ENCODE peak calls at places on chromosomes 1 and 21, in nine cellular contexts. One of them, this sample, is unnamed.

GRCh38 chr1:184792450-184792969 is 37.9 kb upstream of the EDEM3 start:
- DNase-seq in stomach: peak
- DNase-seq in prostate gland: peak
- DNase-seq in K562: no peak
- DNase-seq in esophagus muscularis mucosa: peak
- DNase-seq in breast epithelium: no peak
- DNase-seq in transverse colon: peak
- DNase-seq in HCT116: peak
- DNase-seq in endothelial cell of umbilical vein: peak
- DNase-seq in this sample: peak

GRCh38 chr1:180956028-180956640 is 43.4 kb downstream of the KIAA1614 start:
- DNase-seq in stomach: no peak
- DNase-seq in prostate gland: no peak
- DNase-seq in K562: no peak
- DNase-seq in esophagus muscularis mucosa: no peak
- DNase-seq in breast epithelium: peak
- DNase-seq in transverse colon: no peak
- DNase-seq in HCT116: no peak
- DNase-seq in endothelial cell of umbilical vein: no peak
- DNase-seq in this sample: peak

GRCh38 chr1:235946570-235946981 is 79.9 kb upstream of the LYST start:
- DNase-seq in stomach: no peak
- DNase-seq in prostate gland: no peak
- DNase-seq in K562: no peak
- DNase-seq in esophagus muscularis mucosa: no peak
- DNase-seq in breast epithelium: no peak
- DNase-seq in transverse colon: no peak
- DNase-seq in HCT116: no peak
- DNase-seq in endothelial cell of umbilical vein: no peak
- DNase-seq in this sample: no peak

GRCh38 chr1:51247499-51247898 is 11.4 kb downstream of the RNF11 start:
- DNase-seq in stomach: no peak
- DNase-seq in prostate gland: no peak
- DNase-seq in K562: no peak
- DNase-seq in esophagus muscularis mucosa: no peak
- DNase-seq in breast epithelium: no peak
- DNase-seq in transverse colon: no peak
- DNase-seq in HCT116: no peak
- DNase-seq in endothelial cell of umbilical vein: no peak
- DNase-seq in this sample: no peak

GRCh38 chr1:21913258-21913657 is 23.9 kb downstream of the HSPG2 start:
- DNase-seq in stomach: no peak
- DNase-seq in prostate gland: no peak
- DNase-seq in K562: no peak
- DNase-seq in esophagus muscularis mucosa: no peak
- DNase-seq in breast epithelium: no peak
- DNase-seq in transverse colon: no peak
- DNase-seq in HCT116: no peak
- DNase-seq in endothelial cell of umbilical vein: peak
- DNase-seq in this sample: no peak

GRCh38 chr1:184433928-184434502 is 47.2 kb downstream of the C1orf21 start:
- DNase-seq in stomach: no peak
- DNase-seq in prostate gland: no peak
- DNase-seq in K562: no peak
- DNase-seq in esophagus muscularis mucosa: no peak
- DNase-seq in breast epithelium: no peak
- DNase-seq in transverse colon: no peak
- DNase-seq in HCT116: no peak
- DNase-seq in endothelial cell of umbilical vein: no peak
- DNase-seq in this sample: no peak

GRCh38 chr1:67058242-67058641 is 4.3 kb upstream of the SLC35D1 start:
- DNase-seq in stomach: no peak
- DNase-seq in prostate gland: no peak
- DNase-seq in K562: no peak
- DNase-seq in esophagus muscularis mucosa: no peak
- DNase-seq in breast epithelium: no peak
- DNase-seq in transverse colon: no peak
- DNase-seq in HCT116: no peak
- DNase-seq in endothelial cell of umbilical vein: no peak
- DNase-seq in this sample: no peak

GRCh38 chr1:215079456-215079855 is 3.1 kb upstream of the KCNK2 start:
- DNase-seq in stomach: no peak
- DNase-seq in prostate gland: no peak
- DNase-seq in K562: no peak
- DNase-seq in esophagus muscularis mucosa: no peak
- DNase-seq in breast epithelium: no peak
- DNase-seq in transverse colon: no peak
- DNase-seq in HCT116: no peak
- DNase-seq in endothelial cell of umbilical vein: no peak
- DNase-seq in this sample: no peak

GRCh38 chr1:183804916-183805734 is at the start of gene RGL1:
- DNase-seq in stomach: peak
- DNase-seq in prostate gland: peak
- DNase-seq in K562: no peak
- DNase-seq in esophagus muscularis mucosa: no peak
- DNase-seq in breast epithelium: peak
- DNase-seq in transverse colon: peak
- DNase-seq in HCT116: peak
- DNase-seq in endothelial cell of umbilical vein: peak
- DNase-seq in this sample: peak

GRCh38 chr1:80846966-80847365 is 953.8 kb upstream of the ADGRL2 start:
- DNase-seq in stomach: no peak
- DNase-seq in prostate gland: no peak
- DNase-seq in K562: no peak
- DNase-seq in esophagus muscularis mucosa: no peak
- DNase-seq in breast epithelium: no peak
- DNase-seq in transverse colon: no peak
- DNase-seq in HCT116: no peak
- DNase-seq in endothelial cell of umbilical vein: no peak
- DNase-seq in this sample: no peak

GRCh38 chr1:27536767-27537166 is 46.8 kb upstream of the WASF2 start:
- DNase-seq in stomach: no peak
- DNase-seq in prostate gland: no peak
- DNase-seq in K562: no peak
- DNase-seq in esophagus muscularis mucosa: no peak
- DNase-seq in breast epithelium: no peak
- DNase-seq in transverse colon: peak
- DNase-seq in HCT116: no peak
- DNase-seq in endothelial cell of umbilical vein: no peak
- DNase-seq in this sample: peak

GRCh38 chr1:156894711-156895407 is 1.3 kb downstream of the PEAR1 start:
- DNase-seq in stomach: no peak
- DNase-seq in prostate gland: no peak
- DNase-seq in K562: peak
- DNase-seq in esophagus muscularis mucosa: no peak
- DNase-seq in breast epithelium: no peak
- DNase-seq in transverse colon: no peak
- DNase-seq in HCT116: no peak
- DNase-seq in endothelial cell of umbilical vein: peak
- DNase-seq in this sample: no peak

DNA sequence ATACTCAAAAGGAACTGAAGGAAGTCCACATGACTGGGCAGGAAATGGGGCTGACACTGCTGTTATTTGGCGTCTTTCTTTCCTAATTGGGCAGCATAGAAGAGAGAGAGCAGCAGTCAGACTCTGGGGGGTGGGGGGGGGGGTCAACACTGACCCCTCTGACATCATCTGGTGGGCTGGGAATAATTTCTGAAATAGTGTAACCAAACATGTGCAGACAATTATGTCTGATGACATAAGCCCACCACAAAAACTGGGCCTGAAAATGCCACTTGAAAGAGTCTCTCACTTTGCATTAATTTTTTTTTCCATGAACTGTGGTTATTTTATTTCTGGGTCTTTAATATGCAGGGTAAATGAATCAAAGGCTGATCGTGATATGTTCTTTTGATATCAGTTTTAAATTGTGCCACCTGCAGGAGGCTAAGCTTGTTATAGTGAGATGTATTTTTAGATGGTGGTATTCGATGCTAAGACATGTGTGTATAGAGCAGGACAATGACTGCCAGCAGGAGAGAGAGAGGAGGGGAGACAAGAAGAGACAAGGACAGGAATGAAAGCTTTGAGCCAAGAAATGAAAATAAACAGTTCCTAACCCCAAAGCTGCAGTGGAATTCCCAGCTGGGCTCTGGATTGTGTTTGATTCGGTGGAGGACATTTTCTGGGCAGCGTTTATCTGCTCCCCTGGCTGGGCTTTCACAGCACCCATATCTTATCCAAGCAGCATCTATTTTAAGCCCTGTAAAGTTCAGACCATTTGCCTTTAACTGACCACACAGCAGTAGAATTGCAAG is 264.7 kb downstream of the PBX1 start:
- DNase-seq in stomach: no peak
- DNase-seq in prostate gland: peak
- DNase-seq in K562: no peak
- DNase-seq in esophagus muscularis mucosa: no peak
- DNase-seq in breast epithelium: no peak
- DNase-seq in transverse colon: peak
- DNase-seq in HCT116: no peak
- DNase-seq in endothelial cell of umbilical vein: no peak
- DNase-seq in this sample: peak
- TF ChIP-seq POLR2AphosphoS5 in stomach: peak
- TF ChIP-seq POLR2AphosphoS5 in prostate gland: peak
- TF ChIP-seq POLR2AphosphoS5 in K562: no peak
- TF ChIP-seq POLR2AphosphoS5 in esophagus muscularis mucosa: peak
- TF ChIP-seq POLR2AphosphoS5 in breast epithelium: no peak
- TF ChIP-seq POLR2AphosphoS5 in transverse colon: peak
- TF ChIP-seq POLR2AphosphoS5 in HCT116: no peak
- TF ChIP-seq POLR2AphosphoS5 in endothelial cell of umbilical vein: no peak
- TF ChIP-seq POLR2AphosphoS5 in this sample: peak

DNA sequence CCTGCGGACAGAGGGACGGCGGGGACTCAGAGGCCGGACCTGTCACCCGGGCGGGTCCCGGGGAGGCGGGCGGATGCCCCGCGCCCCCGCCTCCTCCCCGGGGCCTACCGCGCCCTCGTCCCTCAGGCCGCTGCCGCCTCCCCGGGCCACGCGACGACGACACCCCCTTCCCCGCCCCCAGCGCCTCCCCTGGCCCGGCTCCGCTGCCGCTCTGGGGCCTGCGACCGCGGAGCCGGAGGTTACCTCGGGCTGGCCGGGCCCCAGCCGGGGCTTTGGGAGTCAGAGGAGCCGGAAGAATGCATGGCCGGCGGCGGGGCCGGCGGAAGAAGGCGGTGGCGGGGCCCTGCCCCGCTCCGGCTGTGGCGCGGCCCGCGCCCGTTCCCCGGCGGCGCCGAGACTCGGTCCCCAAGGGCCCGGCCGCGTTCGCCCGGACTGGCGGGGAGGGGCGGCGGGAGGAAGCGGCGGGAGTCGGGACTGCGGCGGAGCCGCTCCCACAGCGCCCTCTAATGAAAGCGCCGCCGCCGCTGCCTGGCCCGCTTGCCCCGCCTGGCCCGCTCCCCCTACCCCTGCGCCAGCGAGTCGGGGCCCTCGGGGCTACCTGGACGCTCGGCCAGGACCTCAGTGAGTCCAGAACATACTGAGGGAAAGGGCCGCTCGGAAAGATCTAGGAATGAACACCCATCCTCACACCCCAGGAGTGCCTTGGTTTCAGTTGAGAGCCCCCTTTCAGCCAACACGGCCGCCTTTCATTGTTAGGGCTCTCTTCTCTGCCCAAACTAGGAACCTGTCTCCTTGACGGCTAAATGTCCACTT is at the start of gene LPGAT1:
- DNase-seq in stomach: peak
- DNase-seq in prostate gland: peak
- DNase-seq in K562: peak
- DNase-seq in esophagus muscularis mucosa: no peak
- DNase-seq in breast epithelium: peak
- DNase-seq in transverse colon: peak
- DNase-seq in HCT116: peak
- DNase-seq in endothelial cell of umbilical vein: peak
- DNase-seq in this sample: peak
- TF ChIP-seq POLR2A in stomach: no peak
- TF ChIP-seq POLR2A in prostate gland: peak
- TF ChIP-seq POLR2A in K562: no peak
- TF ChIP-seq POLR2A in esophagus muscularis mucosa: no peak
- TF ChIP-seq POLR2A in breast epithelium: no peak
- TF ChIP-seq POLR2A in transverse colon: no peak
- TF ChIP-seq POLR2A in HCT116: no peak
- TF ChIP-seq POLR2A in endothelial cell of umbilical vein: peak
- TF ChIP-seq POLR2A in this sample: no peak

DNA sequence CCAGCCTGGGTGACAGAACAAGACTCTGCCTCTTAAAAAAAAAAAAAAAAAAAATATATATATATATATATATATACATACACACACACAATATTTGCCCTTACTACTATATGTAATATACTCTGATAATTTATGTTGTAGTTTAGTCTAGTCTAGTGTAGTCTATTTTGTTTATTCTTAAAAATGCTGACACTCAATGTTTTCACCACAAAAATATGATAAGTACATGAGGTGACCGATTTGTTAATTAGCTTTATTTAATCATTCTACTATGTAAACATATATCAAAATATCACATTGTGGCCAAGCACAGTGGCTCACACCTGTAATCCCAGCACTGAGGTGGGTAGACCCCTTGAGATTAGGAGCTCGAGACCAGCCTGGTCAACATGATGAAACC is 19.8 kb upstream of the ZNF362 start:
- DNase-seq in stomach: no peak
- DNase-seq in prostate gland: no peak
- DNase-seq in K562: no peak
- DNase-seq in esophagus muscularis mucosa: no peak
- DNase-seq in breast epithelium: no peak
- DNase-seq in transverse colon: no peak
- DNase-seq in HCT116: no peak
- DNase-seq in endothelial cell of umbilical vein: no peak
- DNase-seq in this sample: no peak
- H3K27ac ChIP-seq in stomach: no peak
- H3K27ac ChIP-seq in prostate gland: no peak
- H3K27ac ChIP-seq in K562: no peak
- H3K27ac ChIP-seq in esophagus muscularis mucosa: no peak
- H3K27ac ChIP-seq in breast epithelium: no peak
- H3K27ac ChIP-seq in transverse colon: no peak
- H3K27ac ChIP-seq in HCT116: no peak
- H3K27ac ChIP-seq in endothelial cell of umbilical vein: no peak
- H3K27ac ChIP-seq in this sample: no peak

DNA sequence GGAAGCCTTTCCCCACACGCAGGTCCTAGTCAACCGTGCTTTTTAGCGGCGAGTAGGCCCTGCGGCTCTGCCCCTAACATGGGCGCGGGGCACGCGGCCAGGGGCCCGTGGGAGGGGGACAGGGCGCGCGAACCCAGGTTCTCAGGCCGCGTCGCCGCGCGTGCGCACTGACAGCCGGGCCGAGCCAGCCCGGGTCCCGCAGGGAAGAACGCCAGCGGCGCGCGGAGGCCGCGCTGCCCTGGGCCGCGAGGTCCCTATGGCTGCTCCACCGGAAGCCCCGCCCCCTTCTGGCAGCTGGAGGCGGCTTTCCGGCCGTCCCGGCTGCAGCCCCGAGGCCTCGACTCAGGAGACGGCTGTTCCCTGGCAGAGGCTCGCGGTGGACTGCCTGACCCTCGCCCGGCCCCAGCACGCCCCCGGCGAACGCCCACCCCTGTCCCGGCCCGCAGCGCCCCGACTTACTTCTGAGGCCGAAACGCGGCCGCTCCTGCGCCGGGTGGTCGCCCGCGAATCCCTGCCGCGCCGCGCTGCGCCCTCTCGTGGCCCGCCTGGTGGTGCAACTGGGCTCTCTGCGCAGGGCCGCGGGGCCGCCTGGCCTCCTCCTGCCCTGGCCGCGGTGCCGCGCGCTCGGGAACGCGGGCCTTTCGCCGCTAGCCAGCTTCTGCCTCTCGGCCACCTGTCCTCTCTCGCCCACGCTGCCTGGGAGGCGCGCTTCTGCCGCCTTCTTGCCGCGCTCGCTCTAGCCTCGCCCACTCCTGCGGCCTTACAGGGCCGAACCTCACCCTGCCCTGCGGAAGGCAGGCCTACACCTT is 16.6 kb upstream of the RIPPLY3 start:
- DNase-seq in stomach: peak
- DNase-seq in prostate gland: peak
- DNase-seq in K562: peak
- DNase-seq in esophagus muscularis mucosa: peak
- DNase-seq in breast epithelium: peak
- DNase-seq in transverse colon: peak
- DNase-seq in HCT116: peak
- DNase-seq in endothelial cell of umbilical vein: peak
- DNase-seq in this sample: peak
- TF ChIP-seq POLR2AphosphoS5 in stomach: peak
- TF ChIP-seq POLR2AphosphoS5 in prostate gland: no peak
- TF ChIP-seq POLR2AphosphoS5 in K562: peak
- TF ChIP-seq POLR2AphosphoS5 in esophagus muscularis mucosa: peak
- TF ChIP-seq POLR2AphosphoS5 in breast epithelium: peak
- TF ChIP-seq POLR2AphosphoS5 in transverse colon: peak
- TF ChIP-seq POLR2AphosphoS5 in HCT116: peak
- TF ChIP-seq POLR2AphosphoS5 in endothelial cell of umbilical vein: peak
- TF ChIP-seq POLR2AphosphoS5 in this sample: peak

This sample was measured in sigmoid colon.